ENCODE peak calls at places on chromosomes 1 and 21, in nine cellular contexts. L is endodermal cell, Y is H1, K is right atrium auricular region, Z is spleen, U is lower lobe of right lung, O is heart right ventricle, B is cardiac muscle cell, M is PC-3. A is an unnamed sample.
A peak's percentile ranks its signal among the peaks of the same experiment; 100 is the strongest.

GRCh38 chr1:214281902-214282695 is 1.1 kb downstream of the SMYD2 start:
- DNase-seq in L (no peak), Y (no peak), K (no peak), Z (no peak), U (peak; percentile 73), O (peak; percentile 64), B (peak; percentile 76), M (peak; percentile 81), A (no peak)

GRCh38 chr1:41765109-41765655 is 153.5 kb downstream of the HIVEP3 start:
- DNase-seq in L (no peak), Y (no peak), K (no peak), Z (peak; percentile 2), U (no peak), O (no peak), B (peak; percentile 27), M (no peak), A (no peak)

GRCh38 chr1:205700865-205701401 is 20.6 kb upstream of the SLC45A3 start:
- DNase-seq in L (peak; percentile 67), Y (no peak), K (no peak), Z (peak; percentile 56), U (no peak), O (peak; percentile 31), B (peak; percentile 66), M (no peak), A (no peak)

GRCh38 chr1:25544819-25545218 is 1.4 kb downstream of the LDLRAP1 start:
- DNase-seq in L (no peak), Y (no peak), K (no peak), Z (no peak), U (peak; percentile 22), O (peak; percentile 55), B (no peak), M (peak; percentile 66), A (peak; percentile 21)

GRCh38 chr1:11690669-11691301 is 725 bp upstream of the DRAXIN start:
- DNase-seq in L (peak; percentile 80), Y (no peak), K (no peak), Z (no peak), U (no peak), O (no peak), B (no peak), M (no peak), A (no peak)

GRCh38 chr21:38869946-38870345 is 64.2 kb downstream of the ETS2 start:
- DNase-seq in L (no peak), Y (no peak), K (no peak), Z (no peak), U (no peak), O (no peak), B (peak; percentile 8), M (no peak), A (no peak)

GRCh38 chr1:90486134-90486824 is 230.8 kb downstream of the BARHL2 start:
- DNase-seq in L (no peak), Y (no peak), K (no peak), Z (no peak), U (no peak), O (no peak), B (no peak), M (no peak), A (no peak)

GRCh38 chr21:36691539-36692124 is 7.3 kb upstream of the SIM2 start:
- DNase-seq in L (peak; percentile 59), Y (no peak), K (no peak), Z (no peak), U (no peak), O (no peak), B (no peak), M (no peak), A (no peak)

GRCh38 chr1:27574871-27575831 is 28.8 kb downstream of the AHDC1 start:
- DNase-seq in L (peak; percentile 96), Y (peak; percentile 87), K (peak; percentile 61), Z (no peak), U (peak; percentile 86), O (peak; percentile 84), B (peak; percentile 89), M (peak; percentile 61), A (no peak)

GRCh38 chr1:27575861-27576331 is 28.0 kb downstream of the AHDC1 start:
- DNase-seq in L (peak; percentile 92), Y (peak; percentile 85), K (no peak), Z (peak; percentile 87), U (peak; percentile 84), O (peak; percentile 82), B (peak; percentile 61), M (peak; percentile 51), A (no peak)

GRCh38 chr1:27576846-27577245 is 27.1 kb downstream of the AHDC1 start:
- DNase-seq in L (no peak), Y (no peak), K (peak; percentile 57), Z (no peak), U (no peak), O (no peak), B (no peak), M (no peak), A (no peak)

GRCh38 chr1:27574001-27574781 is 29.8 kb downstream of the AHDC1 start:
- DNase-seq in L (no peak), Y (no peak), K (peak; percentile 58), Z (no peak), U (no peak), O (no peak), B (no peak), M (no peak), A (no peak)

GRCh38 chr1:27577504-27578188 is 26.3 kb downstream of the AHDC1 start:
- DNase-seq in L (peak; percentile 47), Y (no peak), K (peak; percentile 60), Z (no peak), U (no peak), O (peak; percentile 51), B (no peak), M (no peak), A (no peak)
- H3K4me1 ChIP-seq in L (peaks cover 21% of the 10 kb centered on the region), Y (peaks cover 25% of the 10 kb centered on the region), K (peaks cover 95% of the 10 kb centered on the region), Z (peaks cover 100% of the 10 kb centered on the region), U (peaks cover 66% of the 10 kb centered on the region), O (peaks cover 93% of the 10 kb centered on the region), B (peaks cover 55% of the 10 kb centered on the region), M (peaks cover 21% of the 10 kb centered on the region), A (no peaks in the 10 kb centered on the region)

DNA sequence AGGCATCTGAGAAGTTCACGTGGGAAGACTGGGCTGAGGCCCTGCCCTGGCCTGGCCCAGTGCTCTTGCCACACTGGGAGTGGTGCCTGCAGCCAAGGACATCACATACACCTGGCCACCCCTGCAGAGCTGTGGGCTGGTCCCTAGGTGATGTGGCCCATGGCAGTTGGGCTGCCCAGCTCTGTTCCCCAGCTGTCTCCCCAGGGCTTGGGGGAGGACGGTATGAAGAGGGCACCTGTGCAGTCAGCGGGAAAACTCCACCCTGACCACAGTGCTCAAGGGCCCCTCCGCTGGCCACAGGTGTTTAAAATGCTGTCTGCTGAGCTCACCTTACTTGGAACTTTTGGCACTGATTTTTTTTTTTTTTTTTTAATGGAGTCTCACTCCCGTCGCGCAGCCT is 120.4 kb upstream of the SLC25A33 start:
- DNase-seq in L (no peak), Y (no peak), K (no peak), Z (no peak), U (no peak), O (no peak), B (no peak), M (no peak), A (no peak)
- H3K4me1 ChIP-seq in L (no peaks in the 10 kb centered on the region), Y (no peaks in the 10 kb centered on the region), K (peaks cover 9% of the 10 kb centered on the region), Z (peaks cover 9% of the 10 kb centered on the region), U (peaks cover 13% of the 10 kb centered on the region), O (peaks cover 9% of the 10 kb centered on the region), B (peaks cover 8% of the 10 kb centered on the region), M (peaks cover 2% of the 10 kb centered on the region), A (peaks cover 50% of the 10 kb centered on the region)

GRCh38 chr1:226696552-226696951 is 42.5 kb downstream of the ITPKB start:
- DNase-seq in L (no peak), Y (no peak), K (no peak), Z (no peak), U (no peak), O (no peak), B (no peak), M (no peak), A (no peak)

GRCh38 chr1:226698659-226699058 is 40.4 kb downstream of the ITPKB start:
- DNase-seq in L (no peak), Y (no peak), K (no peak), Z (no peak), U (no peak), O (no peak), B (no peak), M (no peak), A (no peak)

GRCh38 chr1:226699166-226699565 is 39.9 kb downstream of the ITPKB start:
- DNase-seq in L (no peak), Y (no peak), K (no peak), Z (peak; percentile 84), U (no peak), O (no peak), B (no peak), M (no peak), A (no peak)

GRCh38 chr1:226697151-226697575 is 41.9 kb downstream of the ITPKB start:
- DNase-seq in L (no peak), Y (no peak), K (no peak), Z (no peak), U (no peak), O (no peak), B (peak; percentile 67), M (peak; percentile 97), A (no peak)

DNA sequence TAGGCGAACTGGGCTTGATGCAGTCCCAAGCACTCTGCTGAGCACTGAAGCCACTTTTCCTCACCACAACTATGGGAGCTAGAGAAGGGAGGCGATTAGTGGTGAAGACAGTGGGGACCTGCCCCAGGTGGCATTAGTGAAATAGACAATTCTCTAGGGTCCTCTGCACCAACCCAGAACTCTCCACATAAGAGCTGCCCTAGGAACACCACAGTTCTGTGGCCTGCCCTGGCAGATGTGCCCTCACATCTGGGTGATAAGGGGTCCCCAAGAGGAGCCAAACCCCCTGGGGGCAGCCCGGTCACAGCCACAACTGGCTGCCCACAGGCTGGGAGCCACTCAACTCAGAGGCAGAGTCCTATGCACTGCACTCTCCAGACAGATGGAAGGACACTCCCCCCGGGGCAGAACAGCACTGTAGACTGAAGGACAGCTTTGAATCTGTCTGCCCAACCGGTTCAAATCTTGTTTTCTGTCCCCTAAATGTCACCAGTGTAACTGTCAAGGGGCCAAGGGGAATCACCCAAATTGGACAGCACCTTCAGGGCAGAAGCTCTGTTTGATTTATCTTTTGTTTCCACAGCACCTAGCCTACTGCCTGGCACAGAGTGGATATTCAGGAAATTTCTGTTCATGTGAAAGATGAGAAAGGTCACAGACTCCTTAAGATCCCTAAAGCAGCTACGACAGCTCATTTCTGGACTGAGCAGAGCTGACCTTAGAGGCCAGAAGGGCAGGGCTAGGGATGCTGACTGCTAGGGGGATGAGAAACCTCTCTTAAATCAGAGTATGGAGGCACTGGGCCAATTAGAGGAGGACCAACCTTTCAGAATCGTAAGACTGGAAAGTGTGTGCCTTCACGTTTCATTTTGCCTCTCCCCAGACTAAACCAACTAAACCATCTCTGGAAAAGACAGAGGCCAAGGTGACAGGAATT is 41.2 kb downstream of the ITPKB start:
- DNase-seq in L (no peak), Y (no peak), K (no peak), Z (no peak), U (no peak), O (no peak), B (no peak), M (peak; percentile 38), A (no peak)
- H3K4me1 ChIP-seq in L (peaks cover 5% of the 10 kb centered on the region), Y (peaks cover 1% of the 10 kb centered on the region), K (peaks cover 57% of the 10 kb centered on the region), Z (peaks cover 94% of the 10 kb centered on the region), U (peaks cover 33% of the 10 kb centered on the region), O (peaks cover 65% of the 10 kb centered on the region), B (peaks cover 3% of the 10 kb centered on the region), M (peaks cover 34% of the 10 kb centered on the region), A (peaks cover 95% of the 10 kb centered on the region)

DNA sequence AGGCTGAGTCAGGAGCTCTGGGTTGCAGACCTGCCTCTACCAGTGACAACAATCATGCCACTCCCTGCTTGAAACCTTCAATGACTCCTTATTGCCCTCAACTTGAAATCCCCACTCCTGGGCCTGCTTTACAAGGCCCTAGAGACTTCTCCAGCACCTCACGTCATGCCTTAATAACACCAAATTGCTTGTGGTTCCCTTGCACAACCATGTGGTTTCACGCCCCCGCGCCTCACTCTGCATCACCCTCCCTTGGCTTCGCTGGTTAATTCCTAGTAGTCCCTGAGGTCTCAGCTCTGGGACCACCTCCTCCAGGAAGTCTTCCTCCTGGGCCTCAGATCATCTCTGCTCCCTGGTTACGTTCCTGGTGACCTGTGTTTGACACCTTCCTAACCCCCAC is 33.0 kb downstream of the EPHA2 start:
- DNase-seq in L (peak; percentile 40), Y (no peak), K (no peak), Z (peak; percentile 76), U (peak; percentile 88), O (no peak), B (peak; percentile 96), M (peak; percentile 50), A (peak; percentile 15)
- H3K4me1 ChIP-seq in L (peaks cover 16% of the 10 kb centered on the region), Y (peaks cover 5% of the 10 kb centered on the region), K (peaks cover 14% of the 10 kb centered on the region), Z (peaks cover 11% of the 10 kb centered on the region), U (peaks cover 34% of the 10 kb centered on the region), O (peaks cover 20% of the 10 kb centered on the region), B (no peaks in the 10 kb centered on the region), M (peaks cover 38% of the 10 kb centered on the region), A (peaks cover 11% of the 10 kb centered on the region)